ENCODE peak calls at places on chromosomes 5 and 9, in five cellular contexts. I is NCI-H2029 treated with DMSO at 0.1 percent for 48 hours; V is left cardiac atrium; Y is globus pallidus; W is activated CD4-positive, alpha-beta T cell treated with anti-CD3 and anti-CD28 coated beads, Interleukin-2, amount 50 U/mL, for 1 hour. E is an unnamed sample.

GRCh38 chr5:115415143-115415491 is 118.7 kb upstream of the CCDC112 start:
- DNase-seq in I (peak; percentile 79), V (peak; percentile 67), Y (peak; percentile 63), W (no peak), E (no peak)

GRCh38 chr5:67886761-67887160 is 328.8 kb upstream of the PIK3R1 start:
- DNase-seq in I (no peak), V (no peak), Y (no peak), W (no peak), E (no peak)

GRCh38 chr5:81752644-81752963 is 1.7 kb upstream of the SSBP2 start:
- DNase-seq in I (no peak), V (no peak), Y (no peak), W (no peak), E (no peak)

GRCh38 chr9:136848393-136849037 is 694 bp upstream of the PHPT1 start:
- DNase-seq in I (no peak), V (peak; percentile 66), Y (no peak), W (peak; percentile 36), E (no peak)

GRCh38 chr9:108913391-108913790 is 20.5 kb downstream of the ELP1 start:
- DNase-seq in I (no peak), V (no peak), Y (no peak), W (no peak), E (no peak)

GRCh38 chr5:67021522-67022316 is 174.9 kb downstream of the CD180 start:
- DNase-seq in I (no peak), V (no peak), Y (no peak), W (no peak), E (no peak)

GRCh38 chr5:79512692-79513518 is 1.0 kb downstream of the HOMER1 start:
- DNase-seq in I (no peak), V (no peak), Y (peak; percentile 26), W (peak; percentile 3), E (no peak)

GRCh38 chr5:159071382-159071781 is 28.3 kb downstream of the EBF1 start:
- DNase-seq in I (no peak), V (no peak), Y (no peak), W (no peak), E (no peak)

GRCh38 chr5:39376293-39376714 is 12.0 kb upstream of the C9 start:
- DNase-seq in I (peak; percentile 1), V (no peak), Y (peak; percentile 34), W (no peak), E (peak; percentile 13)